ENCODE peak calls at places on chromosomes 1 and 21, in five cellular contexts. One of them, this sample, is unnamed.

GRCh38 chr1:70017770-70018169 is 187.6 kb downstream of the LRRC40 start:
- DNase-seq in GM12878: no peak
- DNase-seq in HCT116: no peak
- DNase-seq in HepG2: no peak
- DNase-seq in K562: no peak
- DNase-seq in this sample: no peak

GRCh38 chr1:33455537-33456301 is 16.7 kb upstream of the ZSCAN20 start:
- DNase-seq in HepG2: peak
- DNase-seq in HCT116: peak
- DNase-seq in K562: peak
- DNase-seq in GM12878: no peak
- DNase-seq in this sample: no peak

GRCh38 chr1:210477328-210477924 is 148.7 kb downstream of the HHAT start:
- DNase-seq in K562: no peak
- DNase-seq in HepG2: no peak
- DNase-seq in HCT116: peak
- DNase-seq in GM12878: no peak
- DNase-seq in this sample: no peak

GRCh38 chr1:94866178-94866822 is 46.1 kb downstream of the SLC44A3 start:
- DNase-seq in K562: no peak
- DNase-seq in HCT116: no peak
- DNase-seq in GM12878: no peak
- DNase-seq in HepG2: no peak
- DNase-seq in this sample: no peak

GRCh38 chr1:62178372-62178771 is 16.3 kb upstream of the L1TD1 start:
- DNase-seq in K562: no peak
- DNase-seq in GM12878: no peak
- DNase-seq in HCT116: no peak
- DNase-seq in HepG2: no peak
- DNase-seq in this sample: no peak

GRCh38 chr1:114189398-114189797 is 35.7 kb upstream of the SYT6 start:
- DNase-seq in GM12878: no peak
- DNase-seq in HCT116: no peak
- DNase-seq in HepG2: no peak
- DNase-seq in K562: no peak
- DNase-seq in this sample: no peak

GRCh38 chr1:111903148-111903857 is 86.2 kb downstream of the KCND3 start:
- DNase-seq in GM12878: no peak
- DNase-seq in HepG2: no peak
- DNase-seq in HCT116: no peak
- DNase-seq in K562: no peak
- DNase-seq in this sample: no peak

GRCh38 chr1:33349081-33349759 is 28.3 kb upstream of the A3GALT2 start:
- DNase-seq in HCT116: no peak
- DNase-seq in K562: no peak
- DNase-seq in GM12878: no peak
- DNase-seq in HepG2: no peak
- DNase-seq in this sample: peak

GRCh38 chr1:202086579-202087350 is 36.0 kb upstream of the GPR37L1 start:
- DNase-seq in HepG2: no peak
- DNase-seq in K562: peak
- DNase-seq in GM12878: no peak
- DNase-seq in HCT116: no peak
- DNase-seq in this sample: no peak

GRCh38 chr1:232655746-232656085 is 25.8 kb upstream of the SIPA1L2 start:
- DNase-seq in GM12878: no peak
- DNase-seq in HepG2: no peak
- DNase-seq in K562: no peak
- DNase-seq in HCT116: no peak
- DNase-seq in this sample: no peak

GRCh38 chr1:97920275-97920831 is 481 bp downstream of the DPYD start:
- DNase-seq in K562: no peak
- DNase-seq in HCT116: no peak
- DNase-seq in GM12878: no peak
- DNase-seq in HepG2: peak
- DNase-seq in this sample: no peak

GRCh38 chr1:51268675-51269033 is 32.6 kb downstream of the RNF11 start:
- DNase-seq in HCT116: no peak
- DNase-seq in GM12878: no peak
- DNase-seq in HepG2: no peak
- DNase-seq in K562: no peak
- DNase-seq in this sample: no peak

GRCh38 chr1:201559679-201560162 is 20.8 kb downstream of the NAV1 start:
- DNase-seq in K562: peak
- DNase-seq in HepG2: peak
- DNase-seq in HCT116: peak
- DNase-seq in GM12878: peak
- DNase-seq in this sample: peak

GRCh38 chr1:213829806-213830205 is 158.0 kb upstream of the PROX1 start:
- DNase-seq in HepG2: no peak
- DNase-seq in HCT116: no peak
- DNase-seq in GM12878: no peak
- DNase-seq in K562: no peak
- DNase-seq in this sample: no peak

GRCh38 chr21:17900281-17900989 is 81.3 kb upstream of the C21orf91 start:
- DNase-seq in HCT116: no peak
- DNase-seq in HepG2: no peak
- DNase-seq in GM12878: no peak
- DNase-seq in K562: no peak
- DNase-seq in this sample: no peak

GRCh38 chr1:159144571-159144970 is 26.8 kb upstream of the CADM3 start:
- DNase-seq in K562: no peak
- DNase-seq in HCT116: no peak
- DNase-seq in GM12878: no peak
- DNase-seq in HepG2: no peak
- DNase-seq in this sample: no peak

GRCh38 chr1:168693872-168694238 is 35.2 kb downstream of the DPT start:
- DNase-seq in GM12878: no peak
- DNase-seq in HepG2: no peak
- DNase-seq in HCT116: no peak
- DNase-seq in K562: no peak
- DNase-seq in this sample: no peak

GRCh38 chr1:147821883-147822282 is 61.5 kb upstream of the GJA5 start:
- DNase-seq in GM12878: no peak
- DNase-seq in HepG2: no peak
- DNase-seq in HCT116: no peak
- DNase-seq in K562: no peak
- DNase-seq in this sample: no peak

GRCh38 chr1:75330633-75331032 is 196.4 kb downstream of the LHX8 start:
- DNase-seq in HCT116: no peak
- DNase-seq in GM12878: no peak
- DNase-seq in K562: no peak
- DNase-seq in HepG2: no peak
- DNase-seq in this sample: no peak

GRCh38 chr1:203556047-203556851 is 62.3 kb downstream of the OPTC start:
- DNase-seq in HepG2: no peak
- DNase-seq in K562: no peak
- DNase-seq in GM12878: no peak
- DNase-seq in HCT116: no peak
- DNase-seq in this sample: no peak

GRCh38 chr1:7384121-7384520 is 387.0 kb upstream of the VAMP3 start:
- DNase-seq in K562: no peak
- DNase-seq in GM12878: no peak
- DNase-seq in HCT116: no peak
- DNase-seq in HepG2: no peak
- DNase-seq in this sample: no peak

GRCh38 chr1:2088434-2088833 is 38.2 kb downstream of the PRKCZ start:
- DNase-seq in HCT116: no peak
- DNase-seq in GM12878: no peak
- DNase-seq in K562: peak
- DNase-seq in HepG2: no peak
- DNase-seq in this sample: no peak

DNA sequence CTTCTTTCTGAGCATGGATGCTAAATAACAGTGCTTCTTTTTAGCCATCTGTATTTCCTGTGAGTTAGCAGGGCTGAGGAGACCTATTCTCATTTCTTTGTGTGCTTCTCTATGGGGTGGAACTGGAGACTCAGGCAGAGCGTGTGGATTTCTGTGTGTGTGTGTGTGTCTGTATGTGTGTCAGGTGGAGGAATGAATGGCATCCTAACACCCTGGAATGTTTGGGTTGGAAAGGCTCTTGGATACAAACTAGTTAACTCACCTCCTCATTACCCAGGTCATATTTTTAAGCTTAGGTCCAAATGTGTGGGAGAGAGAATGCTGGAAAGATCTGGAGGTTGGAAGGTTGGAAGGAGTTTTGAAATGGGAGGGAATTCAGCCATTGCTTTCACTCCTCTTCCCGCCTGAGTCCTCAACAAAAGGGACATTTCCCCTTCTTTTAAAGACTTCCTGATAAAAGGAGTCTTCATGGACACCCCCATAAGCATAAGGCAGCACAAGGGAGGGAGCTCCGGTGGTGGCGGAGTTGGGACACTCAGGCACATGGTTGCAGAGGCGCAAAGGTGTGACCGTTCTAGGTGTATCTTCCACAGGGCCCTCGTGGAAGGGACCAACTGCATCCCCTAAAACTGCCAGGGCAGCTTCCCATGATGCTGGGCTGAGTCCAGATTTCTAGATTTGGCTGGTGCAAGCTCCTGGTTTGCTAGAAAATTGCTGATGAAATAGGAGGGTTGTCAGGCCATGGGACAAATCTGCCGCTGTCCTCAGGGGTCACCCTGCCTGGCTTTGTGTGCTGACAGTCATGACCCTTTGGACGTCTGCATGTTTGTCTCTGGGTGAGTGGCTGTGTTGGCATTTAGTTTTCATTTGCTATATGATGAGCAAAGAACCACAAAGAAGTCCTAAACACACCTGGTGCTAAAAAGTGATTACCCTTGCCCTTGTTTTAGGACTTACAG is 37.6 kb downstream of the MTARC1 start:
- DNase-seq in HepG2: peak
- DNase-seq in HCT116: no peak
- DNase-seq in K562: no peak
- DNase-seq in GM12878: no peak
- DNase-seq in this sample: no peak
- TF ChIP-seq SP1 in HepG2: no peak
- TF ChIP-seq SP1 in HCT116: no peak
- TF ChIP-seq SP1 in K562: no peak
- TF ChIP-seq SP1 in GM12878: no peak
- TF ChIP-seq SP1 in this sample: no peak

DNA sequence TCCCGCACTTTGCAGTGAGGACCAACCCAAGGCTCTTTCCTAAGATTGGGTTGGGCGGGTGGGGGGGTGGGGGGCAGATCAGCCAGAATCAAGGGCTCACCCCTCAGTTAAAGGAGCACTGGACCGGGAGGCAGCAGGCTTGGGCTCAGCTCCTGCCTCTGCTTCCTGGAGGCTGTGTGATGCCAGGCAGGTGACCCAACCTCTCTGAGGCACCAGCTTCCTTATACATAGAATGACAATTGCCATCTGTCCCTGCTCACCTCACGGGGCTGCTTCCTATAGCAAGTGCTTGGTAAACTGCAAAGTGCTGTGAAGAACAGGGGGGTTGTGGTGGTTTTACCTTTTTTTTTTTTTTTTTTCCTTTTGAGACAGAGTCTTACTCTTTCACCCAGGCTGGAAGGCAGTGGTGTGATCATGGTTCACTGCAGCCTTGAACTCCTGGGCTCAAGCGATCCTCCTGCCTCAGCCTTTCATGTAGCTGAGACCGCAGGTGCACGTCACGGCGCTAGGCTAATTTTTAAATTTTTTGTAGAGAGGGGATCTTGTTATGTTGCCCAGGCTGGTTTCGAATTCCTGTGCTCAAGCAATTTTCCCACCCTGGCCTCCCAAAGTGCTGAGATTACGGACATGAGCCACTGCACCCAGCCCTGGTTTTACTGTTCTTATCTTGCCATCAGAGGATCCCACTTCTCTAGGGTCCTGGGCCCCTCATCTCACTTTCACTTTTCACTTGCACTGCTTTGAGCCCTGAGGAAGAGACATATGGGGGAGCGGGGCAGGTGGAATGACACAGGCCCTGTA is 11.5 kb downstream of the KCNQ4 start:
- DNase-seq in HepG2: no peak
- DNase-seq in K562: no peak
- DNase-seq in HCT116: no peak
- DNase-seq in GM12878: no peak
- DNase-seq in this sample: no peak
- H3K27ac ChIP-seq in HepG2: no peak
- H3K27ac ChIP-seq in K562: no peak
- H3K27ac ChIP-seq in HCT116: no peak
- H3K27ac ChIP-seq in GM12878: peak
- H3K27ac ChIP-seq in this sample: no peak

DNA sequence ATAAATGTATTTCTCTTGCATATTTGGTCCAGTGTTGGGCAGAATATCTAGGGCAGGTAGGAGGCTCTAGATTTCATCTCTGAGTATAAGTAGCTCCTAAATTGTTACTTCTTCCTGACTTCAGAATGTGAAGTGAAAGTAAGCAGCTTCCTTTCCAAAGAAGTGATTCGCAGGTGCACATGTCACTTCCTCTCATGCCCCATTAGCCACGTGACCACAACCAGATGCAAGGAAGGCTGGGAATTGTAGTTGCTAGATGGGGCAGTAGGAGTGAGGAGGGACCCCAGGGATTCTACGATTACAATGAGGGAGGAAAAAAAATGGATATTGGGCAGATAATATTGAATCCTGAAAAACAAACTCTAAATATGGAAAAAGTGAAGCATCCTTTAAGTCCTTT is 113.2 kb upstream of the CYYR1 start:
- DNase-seq in GM12878: no peak
- DNase-seq in HepG2: no peak
- DNase-seq in K562: no peak
- DNase-seq in HCT116: no peak
- DNase-seq in this sample: no peak
- TF ChIP-seq SP1 in GM12878: no peak
- TF ChIP-seq SP1 in HepG2: no peak
- TF ChIP-seq SP1 in K562: no peak
- TF ChIP-seq SP1 in HCT116: no peak
- TF ChIP-seq SP1 in this sample: no peak

GRCh38 chr1:185281245-185281644 is 35.8 kb downstream of the IVNS1ABP start:
- DNase-seq in K562: no peak
- DNase-seq in GM12878: peak
- DNase-seq in HepG2: peak
- DNase-seq in HCT116: no peak
- DNase-seq in this sample: no peak

GRCh38 chr1:185284533-185285244 is 32.4 kb downstream of the IVNS1ABP start:
- DNase-seq in HCT116: no peak
- DNase-seq in K562: peak
- DNase-seq in GM12878: no peak
- DNase-seq in HepG2: no peak
- DNase-seq in this sample: no peak

GRCh38 chr1:185279571-185279970 is 37.5 kb downstream of the IVNS1ABP start:
- DNase-seq in HepG2: no peak
- DNase-seq in K562: no peak
- DNase-seq in HCT116: no peak
- DNase-seq in GM12878: no peak
- DNase-seq in this sample: no peak

GRCh38 chr1:185284106-185284505 is 32.9 kb downstream of the IVNS1ABP start:
- DNase-seq in GM12878: no peak
- DNase-seq in K562: no peak
- DNase-seq in HCT116: no peak
- DNase-seq in HepG2: no peak
- DNase-seq in this sample: no peak

DNA sequence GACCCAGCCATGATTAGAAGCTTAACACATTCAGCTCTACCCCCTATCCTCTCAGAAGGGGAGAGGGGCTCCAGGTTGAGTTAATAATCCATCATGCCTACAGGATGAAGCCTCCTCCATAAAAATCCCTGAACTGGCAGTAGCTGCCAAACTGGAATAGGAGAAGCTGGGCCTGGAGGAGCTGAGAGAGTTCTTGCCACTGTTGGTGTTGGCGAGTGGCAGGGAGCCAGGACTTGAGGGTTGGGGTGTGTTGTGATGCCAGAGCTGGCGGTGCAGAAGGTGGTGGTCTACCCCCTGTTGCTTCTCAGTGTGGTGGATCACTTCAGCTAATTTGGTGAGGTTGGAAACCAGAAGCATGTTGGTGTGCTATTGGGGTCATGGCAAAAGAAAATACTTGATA is 36.5 kb downstream of the IVNS1ABP start:
- DNase-seq in GM12878: no peak
- DNase-seq in K562: no peak
- DNase-seq in HepG2: no peak
- DNase-seq in HCT116: no peak
- DNase-seq in this sample: no peak
- H3K27ac ChIP-seq in GM12878: no peak
- H3K27ac ChIP-seq in K562: no peak
- H3K27ac ChIP-seq in HepG2: no peak
- H3K27ac ChIP-seq in HCT116: no peak
- H3K27ac ChIP-seq in this sample: no peak

This sample was measured in H1.